ENCODE peak calls at places on chromosomes 11 and 22, in ten cellular contexts. One of them, this sample, is unnamed. For H3K4me1, the result is how much of the 10 kb centered on the place peaks cover.

GRCh38 chr22:19679476-19680099 is 34.7 kb upstream of the SEPTIN5 start:
- DNase-seq in ovary: peak
- DNase-seq in A549: no peak
- DNase-seq in uterus: no peak
- DNase-seq in stomach: peak
- DNase-seq in fibroblast of lung: no peak
- DNase-seq in sigmoid colon: peak
- DNase-seq in GM12878: no peak
- DNase-seq in heart right ventricle: peak
- DNase-seq in cardiac muscle cell: peak
- DNase-seq in this sample: no peak

GRCh38 chr11:80937831-80938230 is 1497.0 kb upstream of the TENM4 start:
- DNase-seq in cardiac muscle cell: no peak
- DNase-seq in sigmoid colon: no peak
- DNase-seq in A549: no peak
- DNase-seq in fibroblast of lung: no peak
- DNase-seq in uterus: no peak
- DNase-seq in GM12878: no peak
- DNase-seq in ovary: no peak
- DNase-seq in stomach: no peak
- DNase-seq in heart right ventricle: no peak
- DNase-seq in this sample: no peak

GRCh38 chr11:115459563-115459962 is 44.7 kb downstream of the CADM1 start:
- DNase-seq in fibroblast of lung: peak
- DNase-seq in GM12878: no peak
- DNase-seq in ovary: no peak
- DNase-seq in cardiac muscle cell: no peak
- DNase-seq in A549: no peak
- DNase-seq in sigmoid colon: no peak
- DNase-seq in stomach: no peak
- DNase-seq in heart right ventricle: no peak
- DNase-seq in uterus: no peak
- DNase-seq in this sample: no peak

GRCh38 chr11:111540114-111540920 is at the start of gene LAYN:
- DNase-seq in GM12878: no peak
- DNase-seq in heart right ventricle: peak
- DNase-seq in cardiac muscle cell: peak
- DNase-seq in sigmoid colon: peak
- DNase-seq in stomach: peak
- DNase-seq in A549: no peak
- DNase-seq in fibroblast of lung: no peak
- DNase-seq in uterus: peak
- DNase-seq in ovary: peak
- DNase-seq in this sample: no peak

GRCh38 chr22:39818050-39818449 is 75.5 kb downstream of the ENTHD1 start:
- DNase-seq in A549: no peak
- DNase-seq in ovary: no peak
- DNase-seq in uterus: no peak
- DNase-seq in stomach: no peak
- DNase-seq in fibroblast of lung: peak
- DNase-seq in heart right ventricle: no peak
- DNase-seq in GM12878: no peak
- DNase-seq in sigmoid colon: no peak
- DNase-seq in cardiac muscle cell: peak
- DNase-seq in this sample: no peak

GRCh38 chr11:111684259-111684658 is 81.9 kb downstream of the PPP2R1B start:
- DNase-seq in ovary: no peak
- DNase-seq in fibroblast of lung: no peak
- DNase-seq in GM12878: no peak
- DNase-seq in heart right ventricle: no peak
- DNase-seq in stomach: no peak
- DNase-seq in sigmoid colon: no peak
- DNase-seq in A549: no peak
- DNase-seq in uterus: no peak
- DNase-seq in cardiac muscle cell: no peak
- DNase-seq in this sample: no peak

GRCh38 chr11:110159491-110159890 is 66.3 kb downstream of the ZC3H12C start:
- DNase-seq in stomach: no peak
- DNase-seq in ovary: no peak
- DNase-seq in cardiac muscle cell: no peak
- DNase-seq in sigmoid colon: no peak
- DNase-seq in uterus: no peak
- DNase-seq in GM12878: no peak
- DNase-seq in heart right ventricle: no peak
- DNase-seq in fibroblast of lung: no peak
- DNase-seq in A549: no peak
- DNase-seq in this sample: no peak

GRCh38 chr11:119093951-119094815 is 7.5 kb downstream of the DPAGT1 start:
- DNase-seq in fibroblast of lung: peak
- DNase-seq in A549: no peak
- DNase-seq in heart right ventricle: peak
- DNase-seq in uterus: peak
- DNase-seq in GM12878: no peak
- DNase-seq in stomach: peak
- DNase-seq in ovary: peak
- DNase-seq in sigmoid colon: no peak
- DNase-seq in cardiac muscle cell: peak
- DNase-seq in this sample: no peak

GRCh38 chr11:68950776-68951175 is 30.0 kb downstream of the MRGPRD start:
- DNase-seq in GM12878: no peak
- DNase-seq in uterus: no peak
- DNase-seq in A549: no peak
- DNase-seq in cardiac muscle cell: no peak
- DNase-seq in sigmoid colon: no peak
- DNase-seq in stomach: no peak
- DNase-seq in ovary: no peak
- DNase-seq in heart right ventricle: no peak
- DNase-seq in fibroblast of lung: no peak
- DNase-seq in this sample: no peak

GRCh38 chr11:73170140-73170539 is 28.0 kb upstream of the FCHSD2 start:
- DNase-seq in ovary: peak
- DNase-seq in uterus: no peak
- DNase-seq in sigmoid colon: no peak
- DNase-seq in GM12878: no peak
- DNase-seq in A549: no peak
- DNase-seq in cardiac muscle cell: no peak
- DNase-seq in stomach: no peak
- DNase-seq in fibroblast of lung: no peak
- DNase-seq in heart right ventricle: no peak
- DNase-seq in this sample: no peak

GRCh38 chr11:100638648-100639047 is 48.4 kb upstream of the ARHGAP42 start:
- DNase-seq in heart right ventricle: no peak
- DNase-seq in A549: no peak
- DNase-seq in stomach: no peak
- DNase-seq in GM12878: no peak
- DNase-seq in fibroblast of lung: peak
- DNase-seq in cardiac muscle cell: no peak
- DNase-seq in sigmoid colon: no peak
- DNase-seq in ovary: no peak
- DNase-seq in uterus: no peak
- DNase-seq in this sample: no peak
- H3K27ac ChIP-seq in heart right ventricle: no peak
- H3K27ac ChIP-seq in A549: no peak
- H3K27ac ChIP-seq in stomach: peak
- H3K27ac ChIP-seq in GM12878: no peak
- H3K27ac ChIP-seq in fibroblast of lung: no peak
- H3K27ac ChIP-seq in cardiac muscle cell: no peak
- H3K27ac ChIP-seq in sigmoid colon: peak
- H3K27ac ChIP-seq in ovary: peak
- H3K27ac ChIP-seq in uterus: peak
- H3K27ac ChIP-seq in this sample: peak

GRCh38 chr22:50540352-50540751 is 5.3 kb upstream of the KLHDC7B start:
- DNase-seq in GM12878: no peak
- DNase-seq in heart right ventricle: no peak
- DNase-seq in ovary: no peak
- DNase-seq in stomach: no peak
- DNase-seq in sigmoid colon: no peak
- DNase-seq in A549: no peak
- DNase-seq in fibroblast of lung: no peak
- DNase-seq in cardiac muscle cell: no peak
- DNase-seq in uterus: no peak
- DNase-seq in this sample: no peak

GRCh38 chr22:50544746-50545253 is 899 bp upstream of the KLHDC7B start:
- DNase-seq in fibroblast of lung: no peak
- DNase-seq in A549: no peak
- DNase-seq in uterus: no peak
- DNase-seq in cardiac muscle cell: no peak
- DNase-seq in sigmoid colon: no peak
- DNase-seq in heart right ventricle: no peak
- DNase-seq in GM12878: no peak
- DNase-seq in stomach: peak
- DNase-seq in ovary: no peak
- DNase-seq in this sample: no peak

GRCh38 chr22:50545522-50546325 is at the start of gene KLHDC7B:
- DNase-seq in fibroblast of lung: peak
- DNase-seq in A549: no peak
- DNase-seq in cardiac muscle cell: no peak
- DNase-seq in stomach: no peak
- DNase-seq in heart right ventricle: no peak
- DNase-seq in GM12878: no peak
- DNase-seq in ovary: no peak
- DNase-seq in uterus: no peak
- DNase-seq in sigmoid colon: no peak
- DNase-seq in this sample: no peak

GRCh38 chr22:50544078-50544745 is 1.5 kb upstream of the KLHDC7B start:
- DNase-seq in uterus: no peak
- DNase-seq in GM12878: no peak
- DNase-seq in sigmoid colon: peak
- DNase-seq in ovary: peak
- DNase-seq in cardiac muscle cell: peak
- DNase-seq in heart right ventricle: peak
- DNase-seq in stomach: peak
- DNase-seq in fibroblast of lung: peak
- DNase-seq in A549: peak
- DNase-seq in this sample: peak

DNA sequence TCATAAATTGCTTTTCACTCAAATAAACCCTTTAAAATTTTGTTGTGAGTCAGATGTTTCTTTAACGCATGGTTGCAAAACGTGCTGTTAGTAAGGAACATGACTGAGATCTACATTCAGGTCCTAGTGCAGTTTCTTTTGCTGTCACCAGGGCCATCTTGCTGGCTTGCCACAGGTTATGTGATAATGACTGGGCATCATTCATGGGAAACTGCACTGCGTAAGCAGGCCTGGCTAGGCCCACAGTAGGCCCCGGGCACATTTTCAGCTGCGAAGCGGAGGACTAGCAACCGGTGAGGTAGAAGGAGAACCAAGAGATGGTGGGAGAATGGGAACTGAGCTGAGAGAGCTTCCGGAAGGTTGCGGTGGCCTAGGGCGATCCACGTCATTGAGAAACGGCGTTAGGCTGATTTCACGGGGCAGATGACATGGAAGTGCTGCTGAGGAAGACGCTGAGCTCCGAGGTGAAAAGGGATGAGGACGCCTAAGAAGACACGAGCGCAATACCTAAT is 3.2 kb upstream of the KLHDC7B start:
- DNase-seq in stomach: no peak
- DNase-seq in uterus: no peak
- DNase-seq in sigmoid colon: no peak
- DNase-seq in fibroblast of lung: no peak
- DNase-seq in cardiac muscle cell: no peak
- DNase-seq in heart right ventricle: no peak
- DNase-seq in ovary: no peak
- DNase-seq in GM12878: peak
- DNase-seq in A549: no peak
- DNase-seq in this sample: no peak
- H3K4me1 ChIP-seq in stomach: half or more
- H3K4me1 ChIP-seq in uterus: under half
- H3K4me1 ChIP-seq in sigmoid colon: under half
- H3K4me1 ChIP-seq in fibroblast of lung: under half
- H3K4me1 ChIP-seq in cardiac muscle cell: under half
- H3K4me1 ChIP-seq in heart right ventricle: under half
- H3K4me1 ChIP-seq in ovary: under half
- H3K4me1 ChIP-seq in GM12878: half or more
- H3K4me1 ChIP-seq in A549: half or more
- H3K4me1 ChIP-seq in this sample: under half

DNA sequence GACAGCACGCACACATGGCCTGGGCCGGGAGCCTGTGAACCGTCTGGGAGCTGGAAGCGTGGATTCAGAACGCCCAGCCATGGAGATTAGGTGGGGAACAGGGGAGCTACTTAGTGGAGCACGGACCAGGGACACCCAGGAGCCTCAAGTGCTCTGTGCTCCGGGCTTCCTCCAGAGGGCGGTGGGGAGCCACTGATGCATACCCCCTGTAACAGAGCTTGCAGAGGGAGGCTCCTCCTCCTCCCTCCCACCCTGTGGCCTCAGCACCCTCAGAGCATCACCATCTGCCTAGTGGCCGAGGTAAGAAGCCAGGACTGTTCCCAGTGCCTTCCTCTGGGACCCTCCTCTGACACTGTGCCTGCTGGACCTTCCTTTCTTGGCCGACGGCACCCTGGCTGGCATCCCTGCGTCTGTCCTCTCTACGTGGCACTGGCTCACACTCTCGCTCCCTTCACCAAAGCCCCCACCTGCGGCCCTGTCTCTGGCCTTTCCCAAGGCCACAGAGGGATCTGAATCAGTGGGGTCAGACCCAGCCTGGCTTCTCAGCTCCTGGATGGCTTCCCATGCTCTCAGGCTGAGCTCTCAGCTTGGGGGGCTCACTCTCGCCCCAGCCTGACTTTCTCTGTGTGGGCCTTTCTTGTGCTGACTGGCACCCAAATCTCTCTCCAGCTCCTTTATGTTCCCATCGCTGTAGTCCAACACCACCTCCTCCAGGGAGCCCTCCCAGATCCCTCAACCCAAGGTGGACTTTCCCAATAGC is 780.9 kb downstream of the BRD1 start:
- DNase-seq in sigmoid colon: no peak
- DNase-seq in cardiac muscle cell: no peak
- DNase-seq in ovary: no peak
- DNase-seq in GM12878: no peak
- DNase-seq in stomach: no peak
- DNase-seq in fibroblast of lung: no peak
- DNase-seq in A549: peak
- DNase-seq in heart right ventricle: peak
- DNase-seq in uterus: peak
- DNase-seq in this sample: no peak
- TF ChIP-seq CTCF in sigmoid colon: no peak
- TF ChIP-seq CTCF in cardiac muscle cell: no peak
- TF ChIP-seq CTCF in ovary: no peak
- TF ChIP-seq CTCF in GM12878: no peak
- TF ChIP-seq CTCF in stomach: no peak
- TF ChIP-seq CTCF in fibroblast of lung: no peak
- TF ChIP-seq CTCF in A549: peak
- TF ChIP-seq CTCF in heart right ventricle: peak
- TF ChIP-seq CTCF in uterus: peak
- TF ChIP-seq CTCF in this sample: peak

DNA sequence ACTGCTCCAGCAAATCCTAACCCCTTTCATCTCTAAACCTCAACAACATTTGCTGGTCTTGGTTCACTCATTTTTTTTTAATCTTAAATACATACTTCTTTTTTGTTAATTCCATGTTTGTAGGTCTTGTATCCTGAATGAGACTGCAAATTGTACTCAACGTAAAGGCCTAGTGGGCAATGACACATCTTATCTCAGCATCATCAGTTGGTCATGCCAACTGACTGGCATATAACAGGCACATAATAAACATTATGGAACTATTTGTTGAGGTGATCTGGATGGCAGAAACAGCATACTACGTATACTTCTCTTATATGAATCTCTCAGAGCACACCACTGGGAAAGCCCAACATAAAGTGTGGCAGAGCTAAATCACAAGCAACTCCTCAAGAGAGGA is 116.7 kb downstream of the RBFOX2 start:
- DNase-seq in uterus: no peak
- DNase-seq in A549: no peak
- DNase-seq in heart right ventricle: no peak
- DNase-seq in GM12878: no peak
- DNase-seq in fibroblast of lung: no peak
- DNase-seq in stomach: no peak
- DNase-seq in sigmoid colon: no peak
- DNase-seq in ovary: no peak
- DNase-seq in cardiac muscle cell: no peak
- DNase-seq in this sample: no peak
- H3K27ac ChIP-seq in uterus: no peak
- H3K27ac ChIP-seq in A549: no peak
- H3K27ac ChIP-seq in heart right ventricle: peak
- H3K27ac ChIP-seq in GM12878: no peak
- H3K27ac ChIP-seq in fibroblast of lung: no peak
- H3K27ac ChIP-seq in stomach: no peak
- H3K27ac ChIP-seq in sigmoid colon: peak
- H3K27ac ChIP-seq in ovary: no peak
- H3K27ac ChIP-seq in cardiac muscle cell: peak
- H3K27ac ChIP-seq in this sample: no peak